ENCODE peak calls at places on chromosomes 3 and 15, in six cellular contexts. O is GM23248; C is upper lobe of right lung; J is cardiac muscle cell; Z is neural progenitor cell; G is CD8-positive, alpha-beta T cell. T is an unnamed sample.

GRCh38 chr15:37084602-37085001 is 15.7 kb downstream of the MEIS2 start:
- DNase-seq in Z (no peak), J (no peak), C (no peak), G (no peak), O (no peak), T (no peak)

GRCh38 chr3:127368186-127369032 is 80.6 kb upstream of the PRR20G start:
- DNase-seq in O (no peak), G (no peak), J (no peak), C (peak; percentile 44), Z (peak; percentile 52), T (no peak)

GRCh38 chr3:105866656-105867653 is 1.9 kb downstream of the CBLB start:
- DNase-seq in O (peak; percentile 72), Z (peak; percentile 7), C (no peak), G (no peak), J (no peak), T (peak; percentile 34)

GRCh38 chr15:68582864-68583263 is 4.1 kb downstream of the CORO2B start:
- DNase-seq in Z (no peak), J (no peak), C (no peak), O (no peak), G (no peak), T (no peak)

GRCh38 chr15:43511012-43511885 is 6.2 kb upstream of the MAP1A start:
- DNase-seq in O (peak; percentile 28), C (no peak), Z (peak; percentile 61), J (peak; percentile 50), G (peak; percentile 49), T (no peak)

GRCh38 chr3:158709666-158710083 is 22.6 kb downstream of the RARRES1 start:
- DNase-seq in J (no peak), Z (no peak), O (peak; percentile 99), G (no peak), C (no peak), T (no peak)

GRCh38 chr3:25433868-25434267 is 5.8 kb downstream of the RARB start:
- DNase-seq in Z (no peak), G (no peak), J (no peak), O (no peak), C (no peak), T (no peak)

GRCh38 chr3:138726966-138727365 is 107.8 kb downstream of the PIK3CB start:
- DNase-seq in J (no peak), G (no peak), O (peak; percentile 47), C (no peak), Z (no peak), T (no peak)

GRCh38 chr15:73660455-73660854 is 23.7 kb upstream of the CD276 start:
- DNase-seq in O (no peak), G (no peak), J (no peak), C (no peak), Z (no peak), T (no peak)

GRCh38 chr3:58839964-58840363 is 173.4 kb upstream of the FAM3D start:
- DNase-seq in O (no peak), Z (no peak), J (no peak), G (no peak), C (no peak), T (no peak)

GRCh38 chr3:146280859-146281258 is 30.0 kb upstream of the PLSCR4 start:
- DNase-seq in G (no peak), J (no peak), O (peak; percentile 54), C (no peak), Z (no peak), T (no peak)

GRCh38 chr15:78155355-78155939 is 6.3 kb downstream of the IDH3A start:
- DNase-seq in Z (no peak), C (no peak), O (no peak), G (no peak), J (no peak), T (no peak)

GRCh38 chr3:133360476-133360875 is 39.4 kb upstream of the BFSP2 start:
- DNase-seq in O (no peak), J (no peak), Z (no peak), C (no peak), G (no peak), T (no peak)

DNA sequence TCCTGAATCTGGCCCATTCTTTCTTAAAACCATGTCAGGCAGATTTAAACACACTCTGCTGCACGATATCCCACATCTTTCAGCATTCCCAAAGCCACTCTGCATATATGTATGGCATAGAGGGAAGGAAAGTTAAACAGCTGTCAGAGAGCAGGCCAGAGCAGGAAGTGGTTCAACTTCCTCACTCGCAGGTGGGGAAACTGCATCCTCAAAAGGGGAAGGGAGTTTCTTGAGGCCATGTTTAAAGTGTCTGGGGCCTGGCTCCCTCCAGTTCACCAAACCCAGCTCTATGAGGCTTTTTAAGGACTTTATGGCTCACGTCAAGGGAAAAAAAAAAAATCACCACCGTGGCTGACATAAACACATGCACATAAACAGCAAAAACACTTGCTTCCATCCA is 123.1 kb downstream of the OPA1 start:
- DNase-seq in G (no peak), J (no peak), Z (no peak), C (no peak), O (no peak), T (no peak)
- H3K9me3 ChIP-seq in G (peaks cover 5% of the 10 kb centered on the region), J (no peaks in the 10 kb centered on the region), Z (peaks cover 12% of the 10 kb centered on the region), C (no peaks in the 10 kb centered on the region), O (no peaks in the 10 kb centered on the region), T (peaks cover 13% of the 10 kb centered on the region)

GRCh38 chr15:24784506-24784905 is 108.9 kb downstream of the NPAP1 start:
- DNase-seq in J (no peak), Z (no peak), C (no peak), G (no peak), O (no peak), T (no peak)
- H3K9me3 ChIP-seq in J (no peaks in the 10 kb centered on the region), Z (peaks cover 10% of the 10 kb centered on the region), C (no peaks in the 10 kb centered on the region), G (no peaks in the 10 kb centered on the region), O (no peaks in the 10 kb centered on the region), T (peaks cover 8% of the 10 kb centered on the region)

GRCh38 chr15:87403973-87404372 is 852.6 kb downstream of the NTRK3 start:
- DNase-seq in J (no peak), C (no peak), O (no peak), G (no peak), Z (no peak), T (no peak)

GRCh38 chr15:87408902-87409301 is 847.6 kb downstream of the NTRK3 start:
- DNase-seq in Z (no peak), O (no peak), G (no peak), J (no peak), C (no peak), T (no peak)
- H3K9me3 ChIP-seq in Z (no peaks in the 10 kb centered on the region), O (no peaks in the 10 kb centered on the region), G (no peaks in the 10 kb centered on the region), J (no peaks in the 10 kb centered on the region), C (no peaks in the 10 kb centered on the region), T (no peaks in the 10 kb centered on the region)

GRCh38 chr15:86432861-86433260 is 353.2 kb downstream of the AGBL1 start:
- DNase-seq in Z (no peak), G (no peak), J (no peak), O (no peak), C (no peak), T (no peak)
- H3K9me3 ChIP-seq in Z (no peaks in the 10 kb centered on the region), G (no peaks in the 10 kb centered on the region), J (no peaks in the 10 kb centered on the region), O (no peaks in the 10 kb centered on the region), C (no peaks in the 10 kb centered on the region), T (no peaks in the 10 kb centered on the region)

DNA sequence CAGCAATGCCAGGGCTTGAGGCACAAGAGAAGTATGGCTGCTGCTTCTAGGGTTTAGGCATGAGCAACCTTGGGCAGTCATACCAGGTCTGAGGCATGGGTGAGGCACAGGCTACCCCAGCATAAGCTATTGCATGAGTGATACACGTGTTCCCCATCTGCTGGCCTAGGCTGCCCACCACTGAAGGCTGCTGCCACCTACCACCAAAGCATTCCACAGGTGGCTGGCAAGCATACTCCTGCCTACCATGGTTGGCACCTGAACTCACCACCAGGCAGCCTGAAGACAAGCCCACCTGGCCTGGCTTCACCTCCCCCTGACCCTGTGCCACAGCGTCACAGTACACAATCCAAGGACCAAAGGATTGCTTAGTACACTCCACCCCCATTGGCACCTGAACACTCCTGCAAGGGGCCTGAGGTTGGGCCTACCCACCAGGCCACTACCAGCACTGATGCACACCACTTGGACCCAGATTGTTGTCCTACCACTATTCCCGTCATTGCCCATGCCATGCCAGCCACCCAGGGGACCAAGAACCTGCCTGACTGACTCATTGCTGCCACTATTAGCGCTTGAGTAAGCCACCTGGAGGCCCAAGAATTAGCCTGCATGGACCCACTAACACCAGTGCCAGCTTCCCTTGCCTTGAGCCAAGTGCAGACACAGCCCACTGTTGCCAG is 115.7 kb downstream of the STT3B start:
- DNase-seq in J (no peak), O (no peak), Z (no peak), G (no peak), C (no peak), T (no peak)
- H3K9me3 ChIP-seq in J (no peaks in the 10 kb centered on the region), O (peaks cover 3% of the 10 kb centered on the region), Z (peaks cover 20% of the 10 kb centered on the region), G (peaks cover 36% of the 10 kb centered on the region), C (peaks cover 28% of the 10 kb centered on the region), T (peaks cover 54% of the 10 kb centered on the region)

GRCh38 chr15:93274276-93274675 is 185.3 kb upstream of the RGMA start:
- DNase-seq in O (no peak), J (no peak), Z (peak; percentile 83), C (no peak), G (no peak), T (no peak)

GRCh38 chr15:93266291-93266690 is 177.3 kb upstream of the RGMA start:
- DNase-seq in G (no peak), Z (no peak), O (no peak), J (no peak), C (no peak), T (no peak)

GRCh38 chr15:93265046-93265658 is 176.1 kb upstream of the RGMA start:
- DNase-seq in Z (no peak), O (no peak), G (no peak), J (no peak), C (no peak), T (no peak)

GRCh38 chr15:93271871-93272270 is 182.9 kb upstream of the RGMA start:
- DNase-seq in C (no peak), Z (no peak), J (no peak), O (no peak), G (no peak), T (no peak)

GRCh38 chr15:93270937-93271472 is 182.0 kb upstream of the RGMA start:
- DNase-seq in J (no peak), G (no peak), O (no peak), C (no peak), Z (no peak), T (no peak)
- H3K9me3 ChIP-seq in J (no peaks in the 10 kb centered on the region), G (no peaks in the 10 kb centered on the region), O (no peaks in the 10 kb centered on the region), C (no peaks in the 10 kb centered on the region), Z (no peaks in the 10 kb centered on the region), T (peaks cover 2% of the 10 kb centered on the region)

GRCh38 chr15:52785672-52786406 is 4.3 kb downstream of the ONECUT1 start:
- DNase-seq in J (no peak), Z (peak; percentile 44), G (no peak), O (no peak), C (no peak), T (no peak)
- H3K9me3 ChIP-seq in J (no peaks in the 10 kb centered on the region), Z (no peaks in the 10 kb centered on the region), G (no peaks in the 10 kb centered on the region), O (no peaks in the 10 kb centered on the region), C (no peaks in the 10 kb centered on the region), T (no peaks in the 10 kb centered on the region)

DNA sequence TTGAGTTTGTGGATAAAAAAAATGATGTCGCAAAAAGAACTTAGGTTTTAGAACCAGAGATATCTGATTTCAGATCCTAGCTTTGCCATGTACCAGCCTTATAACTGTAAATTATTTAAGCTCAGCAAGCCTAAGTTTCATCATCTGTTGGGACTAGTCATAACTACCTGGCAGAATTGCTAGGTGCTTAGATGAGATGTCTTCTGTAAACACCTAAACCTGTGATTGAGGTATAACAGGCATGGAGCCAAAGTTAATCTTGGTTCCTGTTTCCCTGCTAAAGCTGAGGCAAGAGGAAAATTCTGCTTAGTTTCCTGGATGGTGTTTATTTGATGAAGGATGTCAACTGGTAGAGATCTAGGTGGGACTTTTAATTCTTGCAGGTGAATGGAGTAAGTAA is 331.3 kb upstream of the RBMS3 start:
- DNase-seq in C (no peak), Z (no peak), G (no peak), J (no peak), O (no peak), T (no peak)
- H3K9me3 ChIP-seq in C (no peaks in the 10 kb centered on the region), Z (no peaks in the 10 kb centered on the region), G (no peaks in the 10 kb centered on the region), J (no peaks in the 10 kb centered on the region), O (no peaks in the 10 kb centered on the region), T (no peaks in the 10 kb centered on the region)

GRCh38 chr15:25173241-25174028 is 218.6 kb downstream of the SNRPN start:
- DNase-seq in G (peak; percentile 37), O (no peak), Z (no peak), C (peak; percentile 29), J (no peak), T (no peak)
- H3K9me3 ChIP-seq in G (no peaks in the 10 kb centered on the region), O (no peaks in the 10 kb centered on the region), Z (no peaks in the 10 kb centered on the region), C (peaks cover 26% of the 10 kb centered on the region), J (no peaks in the 10 kb centered on the region), T (peaks cover 4% of the 10 kb centered on the region)

T was measured in CD4-positive, CD25-positive, alpha-beta regulatory T cell.